ENCODE peak calls at places on chromosomes 12 and 14, in eight cellular contexts. Y, F, H, Z, A, O, Q and R are unnamed samples.

GRCh38 chr14:60777856-60778578 is 43.5 kb downstream of the MNAT1 start:
- DNase-seq in Y (no peak), F (no peak), H (no peak), Z (peak; percentile 91), A (no peak), O (no peak), Q (no peak), R (no peak)

GRCh38 chr14:100438678-100439592 is 115.8 kb downstream of the SLC25A47 start:
- DNase-seq in Y (peak; percentile 84), F (peak; percentile 64), H (no peak), Z (peak; percentile 85), A (no peak), O (no peak), Q (peak; percentile 15), R (no peak)

GRCh38 chr14:69879175-69880047 is at the start of gene SMOC1:
- DNase-seq in Y (peak; percentile 80), F (no peak), H (no peak), Z (no peak), A (no peak), O (no peak), Q (peak; percentile 64), R (peak; percentile 29)

GRCh38 chr14:97106166-97106565 is 309.0 kb downstream of the VRK1 start:
- DNase-seq in Y (no peak), F (no peak), H (no peak), Z (no peak), A (no peak), O (no peak), Q (peak; percentile 4), R (peak; percentile 4)

GRCh38 chr12:57142727-57143126 is 4.7 kb downstream of the LRP1-AS start:
- DNase-seq in Y (no peak), F (no peak), H (no peak), Z (no peak), A (no peak), O (no peak), Q (no peak), R (no peak)

GRCh38 chr14:36258241-36258640 is 62.2 kb downstream of the MBIP start:
- DNase-seq in Y (no peak), F (no peak), H (no peak), Z (no peak), A (no peak), O (no peak), Q (no peak), R (no peak)

GRCh38 chr12:132710422-132711168 is at the start of gene PGAM5:
- DNase-seq in Y (peak; percentile 94), F (peak; percentile 91), H (peak; percentile 94), Z (peak; percentile 80), A (peak; percentile 84), O (peak; percentile 92), Q (peak; percentile 79), R (peak; percentile 87)

GRCh38 chr14:69712637-69713088 is 54.3 kb upstream of the SRSF5 start:
- DNase-seq in Y (no peak), F (peak; percentile 88), H (peak; percentile 53), Z (no peak), A (peak; percentile 55), O (peak; percentile 53), Q (peak; percentile 85), R (no peak)

GRCh38 chr12:113119980-113120669 is 15.4 kb downstream of the RASAL1 start:
- DNase-seq in Y (no peak), F (no peak), H (no peak), Z (no peak), A (no peak), O (no peak), Q (no peak), R (no peak)

GRCh38 chr12:104386461-104386860 is 70.3 kb upstream of the CHST11 start:
- DNase-seq in Y (no peak), F (no peak), H (no peak), Z (no peak), A (no peak), O (no peak), Q (no peak), R (no peak)

GRCh38 chr14:104278214-104278534 is 139.8 kb downstream of the KIF26A start:
- DNase-seq in Y (no peak), F (no peak), H (no peak), Z (no peak), A (no peak), O (no peak), Q (no peak), R (no peak)

GRCh38 chr14:76754586-76754985 is 6.7 kb upstream of the VASH1 start:
- DNase-seq in Y (no peak), F (no peak), H (no peak), Z (no peak), A (no peak), O (no peak), Q (no peak), R (no peak)

GRCh38 chr12:100593490-100593889 is 20.0 kb downstream of the GAS2L3 start:
- DNase-seq in Y (no peak), F (no peak), H (no peak), Z (peak; percentile 32), A (no peak), O (no peak), Q (no peak), R (no peak)

GRCh38 chr14:38197761-38198345 is 9.9 kb upstream of the SSTR1 start:
- DNase-seq in Y (no peak), F (no peak), H (no peak), Z (peak; percentile 69), A (no peak), O (no peak), Q (no peak), R (no peak)

GRCh38 chr12:107984973-107985372 is 144.1 kb upstream of the WSCD2 start:
- DNase-seq in Y (no peak), F (no peak), H (no peak), Z (no peak), A (no peak), O (no peak), Q (no peak), R (no peak)

GRCh38 chr14:97337267-97337666 is 540.1 kb downstream of the VRK1 start:
- DNase-seq in Y (no peak), F (no peak), H (no peak), Z (no peak), A (no peak), O (no peak), Q (no peak), R (no peak)

GRCh38 chr12:110927545-110927944 is 7.2 kb upstream of the MYL2 start:
- DNase-seq in Y (no peak), F (no peak), H (no peak), Z (no peak), A (no peak), O (no peak), Q (no peak), R (no peak)

GRCh38 chr12:39581592-39581991 is 38.0 kb downstream of the ABCD2 start:
- DNase-seq in Y (no peak), F (no peak), H (no peak), Z (no peak), A (no peak), O (no peak), Q (no peak), R (no peak)

GRCh38 chr12:111267171-111267570 is 101.7 kb downstream of the PHETA1 start:
- DNase-seq in Y (no peak), F (no peak), H (no peak), Z (no peak), A (no peak), O (no peak), Q (no peak), R (no peak)

GRCh38 chr12:64707362-64707761 is 51.8 kb downstream of the GNS start:
- DNase-seq in Y (no peak), F (no peak), H (no peak), Z (no peak), A (no peak), O (no peak), Q (no peak), R (no peak)

GRCh38 chr14:22854963-22855724 is 16.4 kb upstream of the LRP10 start:
- DNase-seq in Y (peak; percentile 61), F (no peak), H (peak; percentile 27), Z (no peak), A (no peak), O (peak; percentile 32), Q (no peak), R (no peak)